ENCODE peak calls at places on chromosome 12, in four cellular contexts. U is GM12878, P is HepG2, G is K562. O is an unnamed sample.

GRCh38 chr12:68623984-68624383 is 13.3 kb downstream of the RAP1B start:
- DNase-seq in U (no peak), P (no peak), G (no peak), O (no peak)

GRCh38 chr12:115963030-115963480 is 314.4 kb downstream of the MED13L start:
- DNase-seq in U (no peak), P (no peak), G (no peak), O (no peak)

GRCh38 chr12:24698972-24699371 is 249.9 kb downstream of the BCAT1 start:
- DNase-seq in U (no peak), P (no peak), G (no peak), O (no peak)

GRCh38 chr12:132717011-132717410 is 6.4 kb downstream of the PGAM5 start:
- DNase-seq in U (no peak), P (no peak), G (no peak), O (no peak)

GRCh38 chr12:48780381-48781025 is 8.4 kb downstream of the ADCY6 start:
- DNase-seq in U (no peak), P (no peak), G (no peak), O (no peak)

GRCh38 chr12:76284816-76285750 is 63.1 kb downstream of the BBS10 start:
- DNase-seq in U (no peak), P (peak; percentile 51), G (no peak), O (no peak)

GRCh38 chr12:109695961-109696461 is 17.6 kb upstream of the FAM222A start:
- DNase-seq in U (no peak), P (peak; percentile 85), G (peak; percentile 57), O (peak; percentile 38)

GRCh38 chr12:3752096-3752709 is 706 bp downstream of the CRACR2A start:
- DNase-seq in U (peak; percentile 45), P (peak; percentile 13), G (peak; percentile 41), O (no peak)

GRCh38 chr12:10362828-10363664 is 26.8 kb downstream of the KLRK1 start:
- DNase-seq in U (peak; percentile 35), P (no peak), G (no peak), O (no peak)

GRCh38 chr12:58420496-58420895 is 479.1 kb downstream of the ATP23 start:
- DNase-seq in U (no peak), P (no peak), G (no peak), O (no peak)

GRCh38 chr12:14410841-14411569 is 45.5 kb downstream of the ATF7IP start:
- DNase-seq in U (no peak), P (no peak), G (no peak), O (no peak)

GRCh38 chr12:34301251-34302130 is 279.2 kb downstream of the ALG10 start:
- DNase-seq in U (no peak), P (no peak), G (no peak), O (no peak)

GRCh38 chr12:15001733-15002471 is 29.1 kb downstream of the PDE6H start:
- DNase-seq in U (no peak), P (peak; percentile 6), G (no peak), O (peak; percentile 10)

GRCh38 chr12:73833746-73834145 is 703.9 kb upstream of the ATXN7L3B start:
- DNase-seq in U (no peak), P (no peak), G (no peak), O (no peak)

GRCh38 chr12:106138279-106138645 is 492 bp downstream of the NUAK1 start:
- DNase-seq in U (no peak), P (no peak), G (no peak), O (no peak)

GRCh38 chr12:2666846-2667245 is 127.9 kb upstream of the FKBP4 start:
- DNase-seq in U (no peak), P (no peak), G (no peak), O (no peak)

GRCh38 chr12:82686223-82687019 is at the start of gene TMTC2:
- DNase-seq in U (peak; percentile 84), P (peak; percentile 62), G (peak; percentile 84), O (peak; percentile 89)

GRCh38 chr12:55073043-55074022 is 52.9 kb upstream of the OR9K2 start:
- DNase-seq in U (peak; percentile 20), P (peak; percentile 48), G (peak; percentile 66), O (peak; percentile 59)

GRCh38 chr12:45290218-45290609 is 74.3 kb downstream of the ANO6 start:
- DNase-seq in U (no peak), P (no peak), G (no peak), O (no peak)
- TF ChIP-seq FOXK2 in U (no peak), P (no peak), G (no peak), O (no peak)

GRCh38 chr12:88947486-88948043 is 367.3 kb upstream of the KITLG start:
- DNase-seq in U (no peak), P (no peak), G (no peak), O (no peak)
- TF ChIP-seq FOXK2 in U (no peak), P (no peak), G (no peak), O (no peak)

GRCh38 chr12:67237231-67237630 is 31.9 kb upstream of the CAND1 start:
- DNase-seq in U (no peak), P (peak; percentile 28), G (no peak), O (no peak)
- TF ChIP-seq FOXK2 in U (no peak), P (no peak), G (no peak), O (no peak)

GRCh38 chr12:108570743-108571603 is 8.6 kb downstream of the ISCU start:
- DNase-seq in U (no peak), P (peak; percentile 12), G (no peak), O (no peak)
- TF ChIP-seq FOXK2 in U (no peak), P (no peak), G (no peak), O (no peak)

GRCh38 chr12:30696943-30697342 is 1.3 kb upstream of the IPO8 start:
- DNase-seq in U (no peak), P (no peak), G (no peak), O (no peak)
- TF ChIP-seq FOXK2 in U (no peak), P (no peak), G (no peak), O (no peak)

DNA sequence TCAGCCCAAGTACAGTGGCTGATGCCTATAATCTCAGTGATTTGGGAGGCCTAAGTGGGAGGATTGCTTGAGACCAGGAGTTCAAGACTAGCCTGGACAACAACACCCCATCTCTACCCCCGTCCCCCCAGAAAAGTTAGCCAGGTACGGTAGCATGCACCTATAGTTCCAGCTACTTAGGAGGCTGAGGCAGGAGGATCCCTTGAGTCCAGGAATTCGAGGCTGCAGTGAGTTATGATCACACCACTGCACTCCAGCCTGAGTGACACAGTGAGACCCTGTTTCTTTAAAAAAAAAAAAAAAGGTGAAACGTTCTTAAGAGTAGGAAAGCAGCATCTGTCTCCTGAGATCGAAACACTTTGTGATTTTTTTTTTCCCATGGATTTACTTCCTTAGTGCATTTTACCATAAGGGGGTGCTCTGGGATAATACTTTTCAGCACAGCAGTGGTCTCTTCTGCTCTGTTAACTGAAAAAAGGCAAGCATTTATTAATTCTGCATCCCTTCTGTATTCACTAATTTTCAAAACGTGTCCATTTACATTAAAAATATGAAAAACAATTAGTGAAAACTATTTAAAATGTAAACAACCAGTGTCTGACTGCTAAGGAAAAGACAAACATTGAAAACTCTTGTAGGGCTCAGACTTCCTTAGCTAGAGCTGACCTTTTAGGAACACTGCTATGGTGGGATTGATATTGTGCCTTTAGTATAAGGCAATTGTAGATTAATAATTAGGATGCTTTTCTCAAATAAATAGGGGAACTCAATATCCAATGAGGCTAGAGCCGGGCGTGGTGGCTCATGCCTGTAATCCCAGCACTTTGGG is 31.2 kb upstream of the USP44 start:
- DNase-seq in U (no peak), P (peak; percentile 37), G (no peak), O (peak; percentile 20)
- TF ChIP-seq FOXK2 in U (no peak), P (no peak), G (no peak), O (no peak)

GRCh38 chr12:45122776-45123380 is 72.0 kb upstream of the DBX2 start:
- DNase-seq in U (no peak), P (peak; percentile 17), G (no peak), O (peak; percentile 32)

GRCh38 chr12:45128637-45129036 is 77.7 kb upstream of the DBX2 start:
- DNase-seq in U (no peak), P (no peak), G (no peak), O (no peak)

GRCh38 chr12:45121224-45121623 is 70.3 kb upstream of the DBX2 start:
- DNase-seq in U (no peak), P (no peak), G (no peak), O (no peak)

GRCh38 chr12:45124485-45125155 is 73.7 kb upstream of the DBX2 start:
- DNase-seq in U (no peak), P (no peak), G (no peak), O (no peak)

DNA sequence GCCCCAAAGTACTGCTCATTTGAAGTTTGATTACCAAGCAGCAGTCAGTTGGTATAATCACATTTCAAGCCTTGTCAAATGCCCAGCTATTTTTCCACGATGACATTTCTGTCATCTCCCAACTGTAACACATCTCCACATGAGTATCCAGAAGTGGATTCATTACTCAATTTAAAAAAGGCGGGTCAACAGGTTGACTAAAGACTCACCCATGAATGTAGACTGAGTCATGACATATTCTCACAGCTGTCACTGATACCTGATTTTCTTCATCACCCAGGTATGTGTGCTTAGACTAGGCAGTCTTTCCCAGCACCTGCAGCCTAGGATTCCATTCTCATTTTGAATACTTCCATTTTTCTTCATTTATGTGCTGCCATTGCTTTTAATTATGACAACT is 75.1 kb upstream of the DBX2 start:
- DNase-seq in U (no peak), P (no peak), G (no peak), O (no peak)
- TF ChIP-seq FOXK2 in U (no peak), P (no peak), G (no peak), O (no peak)

GRCh38 chr12:124173692-124174091 is 121.2 kb upstream of the RFLNA start:
- DNase-seq in U (no peak), P (no peak), G (no peak), O (no peak)

GRCh38 chr12:124169577-124169976 is 125.3 kb upstream of the RFLNA start:
- DNase-seq in U (no peak), P (no peak), G (peak; percentile 72), O (no peak)

GRCh38 chr12:124170756-124171155 is 124.1 kb upstream of the RFLNA start:
- DNase-seq in U (no peak), P (no peak), G (no peak), O (no peak)

GRCh38 chr12:124172646-124173045 is 122.2 kb upstream of the RFLNA start:
- DNase-seq in U (no peak), P (no peak), G (no peak), O (no peak)

DNA sequence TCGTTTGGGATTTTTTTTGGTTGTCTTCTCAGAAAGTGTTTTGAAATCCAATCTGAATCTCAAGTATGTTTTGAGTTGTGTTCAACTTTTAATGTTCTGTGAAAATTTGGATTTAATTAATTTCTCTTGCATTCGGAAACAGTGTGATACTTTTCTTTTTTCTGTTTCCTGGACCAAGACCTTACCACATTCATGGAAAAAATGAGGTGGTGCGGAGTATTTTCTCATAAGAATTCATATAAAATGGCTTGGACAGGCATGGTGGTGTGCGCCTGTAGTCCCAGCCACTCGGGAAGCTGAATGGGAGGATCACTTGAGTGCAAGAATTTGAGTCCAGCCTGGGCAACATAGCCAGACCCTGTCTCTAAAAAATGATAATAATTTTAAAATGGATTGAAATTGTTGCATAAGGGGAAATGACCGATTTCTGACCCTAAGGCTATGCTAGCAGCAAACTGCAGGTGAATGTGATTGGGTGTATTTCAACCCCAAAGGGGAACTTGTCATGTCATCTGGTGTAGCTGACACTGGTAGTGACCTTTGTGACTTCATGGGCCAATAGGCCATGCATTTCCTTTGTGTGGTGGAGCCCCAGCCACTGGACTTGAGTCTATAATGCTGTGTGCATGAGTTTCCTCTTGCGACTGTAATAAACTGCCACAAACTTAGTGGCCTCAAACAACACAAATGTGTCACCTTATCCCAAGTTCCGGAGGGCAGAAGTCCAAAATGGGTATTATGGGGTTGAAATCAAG is 123.5 kb upstream of the RFLNA start:
- DNase-seq in U (no peak), P (no peak), G (no peak), O (no peak)
- TF ChIP-seq FOXK2 in U (no peak), P (no peak), G (no peak), O (no peak)

O was measured in HEK293T.